ENCODE peak calls at places on chromosomes 4 and X, in five cellular contexts. C is neuronal stem cell, W is HCT116, V is IMR-90, D is neural progenitor cell. G is an unnamed sample.

GRCh38 chrX:81412428-81412827 is 210.5 kb downstream of the SH3BGRL start:
- DNase-seq in C (no peak), W (no peak), V (no peak), D (no peak), G (no peak)

GRCh38 chr4:42416017-42416416 is 18.7 kb downstream of the SHISA3 start:
- DNase-seq in C (no peak), W (no peak), V (no peak), D (peak; percentile 38), G (no peak)

GRCh38 chrX:150873616-150874015 is 24.9 kb downstream of the CD99L2 start:
- DNase-seq in C (no peak), W (peak; percentile 6), V (peak; percentile 44), D (no peak), G (no peak)

GRCh38 chrX:30521440-30522182 is 56.0 kb downstream of the TASL start:
- DNase-seq in C (no peak), W (no peak), V (peak; percentile 50), D (peak; percentile 25), G (peak; percentile 76)

GRCh38 chr4:182277402-182277801 is 34.2 kb downstream of the TENM3 start:
- DNase-seq in C (no peak), W (no peak), V (peak; percentile 68), D (no peak), G (peak; percentile 20)

GRCh38 chr4:38904090-38904666 is 36.6 kb downstream of the FAM114A1 start:
- DNase-seq in C (no peak), W (no peak), V (no peak), D (no peak), G (no peak)

GRCh38 chr4:41525129-41525528 is 12.8 kb upstream of the LIMCH1 start:
- DNase-seq in C (peak; percentile 75), W (peak; percentile 64), V (peak; percentile 69), D (peak; percentile 75), G (peak; percentile 62)

GRCh38 chr4:171812377-171813194 is 618 bp upstream of the GALNTL6 start:
- DNase-seq in C (peak; percentile 39), W (no peak), V (no peak), D (peak; percentile 61), G (peak; percentile 33)

GRCh38 chrX:19904778-19905367 is 17.5 kb upstream of the SH3KBP1 start:
- DNase-seq in C (no peak), W (peak; percentile 34), V (peak; percentile 63), D (peak; percentile 55), G (peak; percentile 72)

GRCh38 chr4:78885598-78885997 is 53.6 kb downstream of the PAQR3 start:
- DNase-seq in C (no peak), W (no peak), V (peak; percentile 48), D (no peak), G (peak; percentile 35)

GRCh38 chrX:149495573-149496071 is 9.5 kb downstream of the IDS start:
- DNase-seq in C (no peak), W (peak; percentile 59), V (peak; percentile 69), D (no peak), G (peak; percentile 62)

GRCh38 chr4:14095881-14096280 is 468.4 kb upstream of the BOD1L1 start:
- DNase-seq in C (no peak), W (no peak), V (no peak), D (no peak), G (no peak)

GRCh38 chr4:147723316-147723715 is 8.6 kb upstream of the ARHGAP10 start:
- DNase-seq in C (no peak), W (no peak), V (no peak), D (no peak), G (no peak)

GRCh38 chr4:173522874-173523395 is 7.1 kb downstream of the HAND2 start:
- DNase-seq in C (no peak), W (no peak), V (no peak), D (no peak), G (peak; percentile 46)

GRCh38 chr4:85084371-85085170 is 118.1 kb upstream of the WDFY3 start:
- DNase-seq in C (peak; percentile 65), W (peak; percentile 75), V (peak; percentile 75), D (peak; percentile 81), G (peak; percentile 90)

GRCh38 chr4:153929651-153930050 is 140.8 kb upstream of the SFRP2 start:
- DNase-seq in C (peak; percentile 89), W (no peak), V (no peak), D (peak; percentile 90), G (no peak)

GRCh38 chr4:63589796-63590195 is 819.5 kb downstream of the TECRL start:
- DNase-seq in C (no peak), W (no peak), V (no peak), D (peak; percentile 35), G (no peak)

GRCh38 chr4:170476351-170476750 is 386.6 kb upstream of the AADAT start:
- DNase-seq in C (no peak), W (no peak), V (no peak), D (no peak), G (peak; percentile 39)

GRCh38 chr4:24690436-24690835 is 104.9 kb upstream of the SOD3 start:
- DNase-seq in C (no peak), W (no peak), V (peak; percentile 11), D (no peak), G (peak; percentile 81)

GRCh38 chr4:127047930-127048329 is 584.8 kb upstream of the INTU start:
- DNase-seq in C (no peak), W (no peak), V (peak; percentile 40), D (no peak), G (peak; percentile 28)

GRCh38 chr4:73067971-73068394 is 1.5 kb downstream of the COX18 start:
- DNase-seq in C (no peak), W (no peak), V (peak; percentile 12), D (no peak), G (peak; percentile 43)

GRCh38 chr4:67632492-67632891 is 68.5 kb downstream of the UBA6 start:
- DNase-seq in C (no peak), W (no peak), V (no peak), D (no peak), G (no peak)

DNA sequence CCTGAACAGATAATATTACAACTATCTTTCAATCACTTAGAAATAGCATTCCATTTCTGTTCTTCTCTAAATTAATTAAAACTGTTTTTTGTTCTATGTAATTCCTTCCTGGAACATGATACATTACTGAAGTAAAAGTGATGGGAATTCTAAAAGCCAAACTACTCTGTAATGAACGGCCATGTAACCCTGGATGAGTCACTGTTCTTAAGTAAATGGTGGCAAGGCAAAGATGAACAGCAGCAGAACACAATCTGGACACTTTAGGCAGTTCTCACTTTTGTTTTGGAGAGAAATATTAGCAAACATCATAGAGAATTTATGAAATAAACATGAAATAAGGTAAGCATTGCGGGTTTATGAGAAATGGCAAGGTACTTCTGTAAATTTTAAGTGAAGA is 1.2 kb upstream of the GPR82 start:
- DNase-seq in C (no peak), W (no peak), V (peak; percentile 61), D (no peak), G (peak; percentile 39)
- H3K4me1 ChIP-seq in C (peaks cover 8% of the 10 kb centered on the region), W (no peaks in the 10 kb centered on the region), V (peaks cover 1% of the 10 kb centered on the region), D (peaks cover 23% of the 10 kb centered on the region), G (peaks cover 18% of the 10 kb centered on the region)

GRCh38 chrX:134797390-134797700 is 139.1 kb upstream of the PLAC1 start:
- DNase-seq in C (no peak), W (no peak), V (no peak), D (no peak), G (no peak)

GRCh38 chrX:134803060-134803459 is 144.8 kb upstream of the PLAC1 start:
- DNase-seq in C (no peak), W (no peak), V (no peak), D (peak; percentile 7), G (no peak)

GRCh38 chrX:134794692-134795091 is 136.4 kb upstream of the PLAC1 start:
- DNase-seq in C (no peak), W (no peak), V (peak; percentile 22), D (no peak), G (no peak)

GRCh38 chrX:134801267-134801666 is 143.0 kb upstream of the PLAC1 start:
- DNase-seq in C (no peak), W (no peak), V (peak; percentile 32), D (no peak), G (no peak)

DNA sequence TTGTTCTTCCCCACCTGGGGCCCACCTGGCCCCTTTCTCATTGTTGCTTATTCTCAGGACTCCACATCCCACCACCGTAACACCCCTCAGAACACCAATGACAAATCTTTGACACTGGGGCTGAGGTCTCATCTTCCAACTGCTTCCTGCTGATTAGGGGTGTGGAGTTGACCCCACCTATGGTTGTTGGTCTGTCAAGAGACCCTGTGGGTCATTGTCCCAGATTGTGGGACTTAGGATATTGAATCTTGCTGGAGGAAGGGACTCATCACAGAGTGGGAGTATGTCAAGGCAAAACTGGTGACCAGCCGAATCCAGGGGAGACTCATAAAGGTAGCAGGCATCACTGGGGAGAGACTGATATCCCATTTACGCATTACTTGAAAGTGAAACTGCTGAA is 140.2 kb upstream of the PLAC1 start:
- DNase-seq in C (no peak), W (no peak), V (no peak), D (no peak), G (no peak)
- H3K9ac ChIP-seq in C (no peak overlapping the region), W (no peak overlapping the region), V (no peak overlapping the region), D (no peak overlapping the region), G (no peak overlapping the region)

DNA sequence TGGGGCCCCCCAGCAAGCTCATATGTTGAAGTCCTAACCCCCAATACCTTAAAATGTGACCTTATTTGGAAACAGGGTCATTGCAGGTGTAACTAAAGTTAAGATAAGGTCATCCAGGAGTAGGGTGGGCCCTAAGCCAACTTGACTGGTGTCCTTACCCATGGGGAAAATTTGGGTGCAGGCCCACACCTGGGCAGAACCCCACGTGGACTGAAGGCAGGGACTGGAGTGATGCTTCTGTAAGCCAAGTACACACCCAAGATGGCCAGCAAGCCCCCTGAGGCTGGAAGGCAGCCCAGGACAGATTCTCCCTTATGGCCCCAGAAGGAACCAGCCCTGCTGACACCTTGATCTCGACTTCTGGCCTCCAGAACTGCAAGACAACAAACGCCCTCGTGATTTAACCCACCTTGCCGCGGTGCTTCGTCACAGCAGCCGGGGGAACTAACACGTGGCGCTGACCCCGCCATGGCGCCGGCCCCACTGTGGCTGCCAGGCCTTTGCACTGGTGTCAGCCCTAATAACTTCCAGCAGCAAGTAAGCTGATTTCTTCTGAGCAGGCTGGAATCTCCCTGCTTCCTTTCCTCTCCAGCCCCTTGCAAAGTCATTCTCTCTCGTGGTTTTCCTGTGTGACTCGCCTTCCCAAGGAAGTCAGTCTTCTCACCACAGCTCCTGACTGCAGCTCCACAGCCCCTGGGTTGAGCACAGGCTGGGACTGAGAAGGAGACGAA is 23.2 kb upstream of the MXD4 start:
- DNase-seq in C (no peak), W (no peak), V (peak; percentile 79), D (no peak), G (peak; percentile 15)
- H3K4me1 ChIP-seq in C (no peaks in the 10 kb centered on the region), W (peaks cover 9% of the 10 kb centered on the region), V (peaks cover 2% of the 10 kb centered on the region), D (peaks cover 19% of the 10 kb centered on the region), G (peaks cover 13% of the 10 kb centered on the region)

GRCh38 chr4:5888222-5888701 is 4.6 kb downstream of the CRMP1 start:
- DNase-seq in C (peak; percentile 71), W (no peak), V (no peak), D (peak; percentile 92), G (peak; percentile 4)

GRCh38 chr4:5887361-5888221 is 5.3 kb downstream of the CRMP1 start:
- DNase-seq in C (no peak), W (no peak), V (no peak), D (peak; percentile 81), G (no peak)

GRCh38 chr4:5888706-5889696 is 3.9 kb downstream of the CRMP1 start:
- DNase-seq in C (no peak), W (no peak), V (no peak), D (no peak), G (no peak)

GRCh38 chr4:5885733-5886132 is 7.2 kb downstream of the CRMP1 start:
- DNase-seq in C (no peak), W (no peak), V (no peak), D (no peak), G (no peak)

DNA sequence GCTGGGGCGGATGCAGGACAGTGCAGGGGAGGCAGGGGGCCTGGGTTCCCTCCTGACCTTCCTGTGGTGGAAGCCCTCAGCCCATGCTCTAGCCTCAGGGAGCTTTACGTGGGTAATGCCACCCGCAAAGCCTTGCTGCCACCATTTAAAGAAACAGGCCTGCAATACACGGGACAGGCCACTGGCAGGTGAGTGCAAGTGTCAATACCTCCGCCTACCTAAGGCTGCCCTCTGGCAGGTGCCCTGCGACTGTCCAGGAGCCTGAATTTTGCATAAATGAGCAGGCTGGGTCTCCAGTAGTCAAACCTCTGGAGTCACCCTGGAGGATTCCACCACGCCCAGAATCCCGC is 5.9 kb downstream of the CRMP1 start:
- DNase-seq in C (no peak), W (no peak), V (no peak), D (no peak), G (no peak)
- H3K9ac ChIP-seq in C (peak overlapping the region; percentile 71), W (no peak overlapping the region), V (no peak overlapping the region), D (no peak overlapping the region), G (no peak overlapping the region)